ENCODE peak calls at places on chromosomes 16 and 17, in seven cellular contexts. Y, R, H, F, Z, X and I are unnamed samples.

GRCh38 chr16:83701494-83701893 is 106.3 kb upstream of the HSBP1 start:
- DNase-seq in Y (peak), H (peak), X (no peak), F (peak), Z (peak), R (peak), I (peak)

GRCh38 chr17:7836596-7837374 is 2.8 kb downstream of the KDM6B start:
- DNase-seq in Z (peak), Y (peak), R (peak), X (peak), F (peak), H (peak), I (peak)

GRCh38 chr17:28174352-28175046 is 132.0 kb downstream of the NLK start:
- DNase-seq in X (peak), Z (no peak), Y (peak), H (no peak), F (no peak), R (no peak), I (no peak)

GRCh38 chr17:43983515-43984411 is 20.7 kb upstream of the NAGS start:
- DNase-seq in H (peak), R (no peak), Z (no peak), Y (no peak), F (no peak), X (no peak), I (no peak)

GRCh38 chr17:77834170-77835115 is 124.1 kb upstream of the TNRC6C start:
- DNase-seq in F (peak), Y (peak), X (no peak), R (peak), H (no peak), Z (peak), I (peak)

GRCh38 chr16:22664561-22664997 is 149.4 kb upstream of the HS3ST2 start:
- DNase-seq in Z (no peak), F (no peak), Y (no peak), X (no peak), H (no peak), R (no peak), I (no peak)

GRCh38 chr17:63696381-63696961 is 3.5 kb downstream of the LIMD2 start:
- DNase-seq in Z (peak), X (peak), F (peak), R (peak), H (no peak), Y (no peak), I (peak)

GRCh38 chr16:80027007-80027965 is 426.7 kb upstream of the MAF start:
- DNase-seq in Z (peak), Y (peak), R (no peak), X (peak), H (peak), F (peak), I (peak)

GRCh38 chr17:29590979-29591736 is 1.7 kb upstream of the GIT1 start:
- DNase-seq in Y (peak), R (peak), X (peak), H (peak), F (peak), Z (peak), I (peak)

GRCh38 chr17:44916781-44917241 is 1.5 kb upstream of the GFAP start:
- DNase-seq in Z (peak), R (peak), Y (peak), X (no peak), F (peak), H (no peak), I (peak)

GRCh38 chr17:77479817-77480508 is 339.2 kb downstream of the SEC14L1 start:
- DNase-seq in Z (no peak), F (peak), Y (no peak), H (no peak), R (no peak), X (no peak), I (no peak)

GRCh38 chr17:78597923-78598545 is 20.8 kb upstream of the DNAH17 start:
- DNase-seq in Y (no peak), R (peak), X (no peak), Z (peak), F (peak), H (no peak), I (no peak)

GRCh38 chr17:56752263-56752662 is 81.5 kb downstream of the C17orf67 start:
- DNase-seq in X (no peak), R (no peak), F (no peak), Y (no peak), H (no peak), Z (peak), I (peak)

GRCh38 chr16:79212114-79212791 is 388.3 kb downstream of the MAF start:
- DNase-seq in Z (no peak), F (no peak), X (no peak), Y (no peak), R (no peak), H (no peak), I (no peak)

GRCh38 chr16:28513484-28514181 is 7.0 kb upstream of the IL27 start:
- DNase-seq in Z (no peak), Y (no peak), R (no peak), H (no peak), F (no peak), X (no peak), I (no peak)

GRCh38 chr16:11619327-11619851 is 32.7 kb upstream of the LITAF start:
- DNase-seq in H (no peak), Z (no peak), F (no peak), Y (no peak), X (peak), R (no peak), I (no peak)

GRCh38 chr16:71179569-71179968 is 51.0 kb downstream of the HYDIN start:
- DNase-seq in X (no peak), R (no peak), Z (no peak), Y (no peak), H (no peak), F (no peak), I (no peak)

GRCh38 chr16:51248217-51248616 is 97.1 kb upstream of the SALL1 start:
- DNase-seq in F (no peak), Y (no peak), R (no peak), H (no peak), X (no peak), Z (no peak), I (no peak)

GRCh38 chr17:55722016-55722706 is 503 bp downstream of the TMEM100 start:
- DNase-seq in F (no peak), X (no peak), Y (no peak), H (no peak), R (peak), Z (peak), I (no peak)

GRCh38 chr16:73846292-73846849 is 450.2 kb upstream of the PSMD7 start:
- DNase-seq in Z (no peak), X (no peak), Y (no peak), H (no peak), R (no peak), F (peak), I (no peak)

GRCh38 chr17:1724869-1725641 is 551 bp downstream of the WDR81 start:
- DNase-seq in X (peak), Y (peak), H (peak), R (no peak), Z (no peak), F (no peak), I (no peak)

GRCh38 chr17:74759243-74759801 is 10.9 kb downstream of the NHERF1 start:
- DNase-seq in F (no peak), Z (no peak), Y (no peak), R (no peak), X (peak), H (no peak), I (no peak)

GRCh38 chr16:22311520-22311919 is 14.3 kb downstream of the POLR3E start:
- DNase-seq in Z (no peak), H (no peak), R (no peak), X (no peak), Y (no peak), F (no peak), I (no peak)

GRCh38 chr17:57612202-57613071 is 132.7 kb downstream of the CCDC182 start:
- DNase-seq in H (no peak), F (no peak), Y (no peak), Z (no peak), R (no peak), X (no peak), I (no peak)

GRCh38 chr16:56258508-56259424 is 67.5 kb downstream of the GNAO1 start:
- DNase-seq in X (no peak), Y (no peak), R (no peak), F (no peak), Z (no peak), H (no peak), I (no peak)

GRCh38 chr17:64420143-64420670 is 28.7 kb upstream of the MILR1 start:
- DNase-seq in H (peak), F (peak), Y (peak), X (no peak), Z (peak), R (peak), I (peak)

GRCh38 chr16:61780161-61780560 is 256.1 kb downstream of the CDH8 start:
- DNase-seq in Y (no peak), H (no peak), R (no peak), Z (no peak), F (no peak), X (no peak), I (no peak)

GRCh38 chr16:77993111-77993571 is 29.2 kb upstream of the CLEC3A start:
- DNase-seq in R (peak), F (peak), X (no peak), H (no peak), Z (peak), Y (no peak), I (peak)

GRCh38 chr16:85303354-85303883 is 191.1 kb upstream of the CIBAR2 start:
- DNase-seq in Y (peak), R (no peak), H (peak), Z (no peak), F (no peak), X (peak), I (no peak)

GRCh38 chr16:27640277-27640600 is 90.3 kb downstream of the KATNIP start:
- DNase-seq in H (no peak), Y (peak), Z (no peak), X (no peak), R (no peak), F (no peak), I (peak)

GRCh38 chr17:71975331-71975801 is 145.5 kb upstream of the SOX9 start:
- DNase-seq in H (no peak), Z (peak), R (peak), Y (peak), X (no peak), F (peak), I (peak)

GRCh38 chr17:76716146-76716833 is 5.5 kb upstream of the MXRA7 start:
- DNase-seq in H (no peak), Z (peak), X (no peak), F (peak), Y (no peak), R (peak), I (peak)

GRCh38 chr16:86355951-86356350 is 154.4 kb upstream of the FOXF1 start:
- DNase-seq in F (no peak), Y (no peak), R (no peak), H (no peak), Z (peak), X (no peak), I (peak)

GRCh38 chr17:2058521-2059124 is 3.7 kb downstream of the HIC1 start:
- DNase-seq in F (peak), R (peak), X (peak), H (peak), Y (no peak), Z (peak), I (no peak)

GRCh38 chr17:2337811-2338657 is 733 bp downstream of the SGSM2 start:
- DNase-seq in X (peak), F (peak), Z (peak), H (peak), R (peak), Y (peak), I (peak)

GRCh38 chr16:31080035-31080629 is 5.9 kb downstream of the ZNF646 start:
- DNase-seq in Z (no peak), X (no peak), R (no peak), H (no peak), F (no peak), Y (no peak), I (no peak)

GRCh38 chr17:27609606-27610303 is 21.2 kb upstream of the LGALS9 start:
- DNase-seq in Y (peak), R (peak), F (peak), X (no peak), H (no peak), Z (peak), I (peak)

DNA sequence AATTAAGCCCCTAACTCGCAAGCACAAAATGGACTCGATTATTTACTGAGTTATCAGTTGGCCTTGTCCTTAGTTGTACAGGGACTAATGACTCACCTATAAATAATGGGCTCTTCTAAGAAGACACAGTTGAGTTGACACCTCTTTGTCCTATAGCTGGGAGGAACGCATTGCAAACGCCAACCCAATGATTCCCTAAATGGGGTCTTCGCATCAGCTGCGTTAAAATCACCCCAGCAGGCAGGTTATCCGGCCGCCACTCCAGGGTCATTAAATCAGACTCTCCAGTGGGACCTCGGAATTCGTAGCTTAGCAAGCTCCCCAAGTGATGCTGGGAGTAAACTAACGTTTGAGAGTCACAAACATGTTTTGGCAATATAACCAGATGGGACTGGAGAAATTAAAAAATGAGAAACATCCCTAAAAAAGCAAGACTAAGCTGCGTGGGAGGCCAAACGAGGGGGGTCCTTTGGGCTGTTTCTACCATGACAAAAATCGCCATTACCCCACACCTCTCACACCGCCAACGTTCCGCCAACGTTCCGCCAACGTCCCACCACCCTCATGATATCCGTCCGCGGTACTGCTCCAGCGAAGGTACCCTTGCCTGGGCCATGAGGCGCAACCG is 932 bp upstream of the NFE2L1 start:
- DNase-seq in Y (no peak), Z (peak), R (no peak), H (no peak), X (peak), F (no peak), I (no peak)
- TF ChIP-seq CTCF in Y (no peak), Z (no peak), R (no peak), H (no peak), X (no peak), F (no peak), I (no peak)

DNA sequence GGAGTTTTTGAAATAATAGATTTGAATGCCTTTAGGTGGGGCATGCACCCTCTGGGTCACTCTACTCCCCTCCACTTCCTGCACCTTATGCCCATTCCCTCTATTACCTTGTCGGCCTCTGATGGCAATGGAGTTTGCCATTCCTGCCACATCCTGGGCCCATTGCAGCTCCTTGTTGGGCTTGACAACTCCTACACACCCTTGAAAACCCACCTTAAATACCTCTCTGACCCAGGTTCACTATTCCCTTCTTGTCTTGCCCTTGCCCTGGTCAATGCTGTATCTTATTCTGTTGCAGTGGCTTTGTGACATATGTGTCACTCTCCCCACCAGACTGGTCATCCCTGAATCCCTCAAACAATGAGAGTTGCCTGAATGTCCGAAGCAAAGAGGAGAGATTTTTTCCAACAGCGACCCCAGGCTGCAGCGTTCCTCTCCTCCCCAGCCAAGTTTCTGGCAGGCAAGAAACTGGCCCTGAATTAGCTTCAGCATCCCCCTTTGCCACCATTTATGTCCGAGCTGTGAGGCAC is 2.4 kb downstream of the CCR7 start:
- DNase-seq in X (no peak), R (no peak), Z (no peak), Y (no peak), F (no peak), H (no peak), I (no peak)
- TF ChIP-seq CTCF in X (peak), R (no peak), Z (no peak), Y (no peak), F (no peak), H (no peak), I (no peak)

GRCh38 chr17:79789943-79790804 is 6.7 kb downstream of the CBX8 start:
- DNase-seq in H (peak), F (no peak), Y (no peak), Z (no peak), R (no peak), X (peak), I (peak)
- TF ChIP-seq CTCF in H (peak), F (peak), Y (peak), Z (no peak), R (peak), X (peak), I (peak)

DNA sequence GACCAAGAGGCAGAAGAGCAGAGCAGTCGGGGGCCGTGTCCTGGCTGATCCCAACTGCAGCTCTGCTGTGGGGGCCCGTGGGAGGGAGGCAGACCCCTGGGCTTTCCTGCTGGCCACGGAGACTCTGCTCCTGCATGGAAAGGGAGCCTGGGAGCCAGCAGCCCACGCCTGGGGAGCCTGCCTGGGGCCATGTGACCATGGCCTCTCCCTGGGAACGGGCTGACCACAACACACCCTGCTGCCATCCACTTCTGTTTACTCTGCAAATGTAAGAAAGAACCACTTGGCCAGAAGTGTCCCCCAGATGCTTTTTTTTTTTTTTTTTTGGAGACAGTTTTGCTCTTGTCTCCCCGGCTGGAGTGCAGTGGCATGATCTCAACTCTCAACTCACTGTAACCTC is 2.0 kb upstream of the TEDC2 start:
- DNase-seq in H (no peak), Z (no peak), X (no peak), F (no peak), R (no peak), Y (no peak), I (no peak)
- TF ChIP-seq CTCF in H (no peak), Z (no peak), X (no peak), F (no peak), R (no peak), Y (no peak), I (no peak)

GRCh38 chr16:4291699-4292098 is 18.9 kb upstream of the TFAP4 start:
- DNase-seq in Z (no peak), F (no peak), H (no peak), Y (no peak), X (no peak), R (no peak), I (no peak)

GRCh38 chr16:4285167-4285566 is 12.3 kb upstream of the TFAP4 start:
- DNase-seq in Z (no peak), H (no peak), X (no peak), F (no peak), Y (no peak), R (no peak), I (no peak)

GRCh38 chr16:4283939-4284338 is 11.1 kb upstream of the TFAP4 start:
- DNase-seq in F (peak), R (no peak), Y (no peak), X (no peak), H (no peak), Z (peak), I (peak)

GRCh38 chr16:4290236-4290830 is 17.5 kb upstream of the TFAP4 start:
- DNase-seq in Z (peak), X (no peak), H (no peak), Y (peak), F (peak), R (peak), I (peak)

DNA sequence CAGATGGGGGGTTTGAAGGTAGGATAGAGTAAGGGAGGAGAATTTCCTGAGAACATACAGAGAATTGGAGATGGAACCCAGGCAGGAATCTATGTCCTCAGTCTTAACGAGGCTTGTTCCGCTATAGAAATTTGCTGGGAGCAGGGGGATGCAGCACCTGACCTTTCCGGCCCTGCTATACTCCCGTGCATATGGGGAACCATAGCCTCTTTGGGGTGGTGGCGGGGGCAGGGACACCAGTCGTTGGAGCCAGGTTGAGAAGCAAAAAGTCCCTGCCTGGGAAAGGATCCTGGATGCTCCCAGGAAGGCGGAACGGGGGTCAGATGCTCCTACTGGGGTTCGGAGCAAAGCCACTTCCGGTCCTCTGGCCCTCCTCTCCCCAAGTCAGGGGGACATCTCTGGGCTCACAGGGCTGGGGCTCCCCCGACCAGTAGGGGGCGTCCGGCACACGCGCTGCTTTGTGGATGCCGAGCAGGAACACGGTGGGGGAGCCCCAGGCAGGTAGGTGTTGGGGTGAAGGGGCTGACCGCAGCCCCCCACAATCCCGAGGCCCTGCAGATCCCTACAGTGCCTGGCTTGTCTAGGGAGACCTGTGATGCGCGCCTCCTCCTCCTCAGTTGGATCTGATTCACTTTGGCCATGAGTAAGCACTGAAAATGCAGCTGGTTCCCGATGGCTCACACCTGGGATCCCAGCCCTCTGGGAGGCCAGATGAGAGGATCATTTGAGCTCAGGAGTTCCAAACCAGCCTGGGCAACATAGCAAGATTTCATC is 15.5 kb upstream of the TFAP4 start:
- DNase-seq in X (peak), Y (peak), R (peak), F (peak), H (peak), Z (peak), I (peak)
- TF ChIP-seq CTCF in X (peak), Y (peak), R (peak), F (peak), H (peak), Z (peak), I (peak)

GRCh38 chr17:10349403-10349802 is 23.4 kb downstream of the MYH13 start:
- DNase-seq in X (no peak), H (no peak), R (no peak), F (no peak), Y (no peak), Z (peak), I (no peak)
- TF ChIP-seq CTCF in X (peak), H (peak), R (peak), F (no peak), Y (no peak), Z (peak), I (no peak)

GRCh38 chr17:50146230-50146926 is 4.1 kb downstream of the PPP1R9B start:
- DNase-seq in H (no peak), F (no peak), Y (no peak), X (no peak), Z (no peak), R (no peak), I (no peak)
- TF ChIP-seq CTCF in H (no peak), F (no peak), Y (peak), X (peak), Z (no peak), R (no peak), I (no peak)